ENCODE peak calls at places on chromosomes 7 and 10, in five cellular contexts. E is KBM-7, N is cerebellar cortex, I is lung, U is glutamatergic neuron. B is an unnamed sample.

GRCh38 chr10:52533986-52534385 is 219.9 kb downstream of the DKK1 start:
- DNase-seq in N (no peak), U (no peak), E (no peak), I (no peak), B (no peak)

GRCh38 chr10:33412261-33413092 is 78.0 kb upstream of the NRP1 start:
- DNase-seq in U (no peak), N (no peak), I (no peak), E (peak; percentile 13), B (no peak)

GRCh38 chr10:71082930-71083329 is 129.4 kb upstream of the UNC5B start:
- DNase-seq in U (no peak), E (no peak), I (no peak), N (no peak), B (no peak)

GRCh38 chr10:103666109-103666508 is 172.6 kb downstream of the NEURL1 start:
- DNase-seq in N (peak; percentile 40), I (no peak), E (peak; percentile 30), U (no peak), B (no peak)

GRCh38 chr7:30717181-30717580 is 34.8 kb upstream of the INMT start:
- DNase-seq in U (no peak), N (no peak), I (no peak), E (no peak), B (no peak)

GRCh38 chr7:112654322-112655216 is 135.6 kb downstream of the TMEM168 start:
- DNase-seq in E (no peak), N (no peak), I (no peak), U (no peak), B (no peak)

GRCh38 chr10:76082956-76083355 is 651.5 kb downstream of the LRMDA start:
- DNase-seq in E (peak; percentile 9), U (no peak), N (no peak), I (no peak), B (no peak)

GRCh38 chr7:4029941-4030340 is 652.2 kb upstream of the FOXK1 start:
- DNase-seq in E (no peak), N (no peak), U (no peak), I (no peak), B (no peak)

GRCh38 chr10:23479798-23480473 is 41.1 kb downstream of the OTUD1 start:
- DNase-seq in U (no peak), I (no peak), N (no peak), E (no peak), B (no peak)

GRCh38 chr7:112080441-112080840 is 125.8 kb downstream of the DOCK4 start:
- DNase-seq in N (no peak), I (no peak), E (peak; percentile 66), U (no peak), B (peak; percentile 47)

GRCh38 chr10:129033790-129034272 is 433.2 kb upstream of the MGMT start:
- DNase-seq in N (no peak), U (no peak), E (peak; percentile 68), I (no peak), B (no peak)

GRCh38 chr10:35588836-35589235 is 16.3 kb upstream of the GJD4 start:
- DNase-seq in I (no peak), E (no peak), U (no peak), N (no peak), B (no peak)

GRCh38 chr10:61779950-61780659 is 117.4 kb downstream of the CABCOCO1 start:
- DNase-seq in U (no peak), N (peak; percentile 40), I (peak; percentile 40), E (peak; percentile 68), B (no peak)

GRCh38 chr7:130179631-130180030 is 25.6 kb downstream of the TMEM209 start:
- DNase-seq in N (no peak), E (no peak), I (no peak), U (no peak), B (no peak)

GRCh38 chr10:24383681-24384106 is 174.8 kb downstream of the KIAA1217 start:
- DNase-seq in U (peak; percentile 71), E (peak; percentile 64), N (peak; percentile 24), I (peak; percentile 86), B (peak; percentile 63)

GRCh38 chr7:135670179-135670578 is 7.9 kb downstream of the STMP1 start:
- DNase-seq in E (no peak), U (no peak), I (no peak), N (no peak), B (no peak)

GRCh38 chr7:141158562-141158961 is 84.7 kb downstream of the TMEM178B start:
- DNase-seq in I (peak; percentile 37), N (no peak), U (no peak), E (no peak), B (no peak)

GRCh38 chr10:130018730-130019185 is 54.7 kb upstream of the EBF3 start:
- DNase-seq in I (no peak), E (no peak), U (no peak), N (no peak), B (no peak)

B was measured in HepG2.